ENCODE peak calls at places on chromosomes 4 and X, in six cellular contexts. G, D, E, X, S and C are unnamed samples.

GRCh38 chr4:61200195-61200990 is at the start of gene ADGRL3:
- DNase-seq in G (peak), D (no peak), E (peak), X (peak), S (no peak), C (no peak)

GRCh38 chrX:41468647-41469323 is 21.6 kb downstream of the NYX start:
- DNase-seq in G (no peak), X (no peak), E (no peak), D (no peak), S (no peak), C (no peak)

GRCh38 chrX:151801980-151802379 is 67.4 kb downstream of the CNGA2 start:
- DNase-seq in G (peak), X (peak), D (no peak), S (no peak), E (no peak), C (no peak)

GRCh38 chr4:148813289-148813688 is 371.1 kb upstream of the NR3C2 start:
- DNase-seq in D (no peak), G (no peak), E (no peak), S (no peak), X (no peak), C (no peak)

GRCh38 chr4:128668566-128668965 is 140.9 kb upstream of the JADE1 start:
- DNase-seq in D (no peak), S (no peak), X (no peak), G (no peak), E (no peak), C (no peak)

GRCh38 chr4:113064244-113064643 is 14.8 kb downstream of the ANK2 start:
- DNase-seq in S (no peak), E (no peak), G (no peak), D (no peak), X (no peak), C (no peak)

GRCh38 chr4:86461849-86462248 is 102.0 kb upstream of the MAPK10 start:
- DNase-seq in S (no peak), G (no peak), D (no peak), X (no peak), E (no peak), C (no peak)

GRCh38 chrX:14508025-14508690 is 21.2 kb upstream of the GLRA2 start:
- DNase-seq in G (no peak), X (no peak), S (no peak), E (no peak), D (no peak), C (no peak)

GRCh38 chr4:182764137-182764536 is 153.0 kb downstream of the DCTD start:
- DNase-seq in X (peak), E (no peak), D (no peak), G (no peak), S (no peak), C (no peak)

GRCh38 chr4:41148292-41148691 is 66.0 kb downstream of the APBB2 start:
- DNase-seq in D (no peak), X (peak), E (no peak), S (no peak), G (no peak), C (no peak)

GRCh38 chr4:168098257-168098717 is 6.0 kb downstream of the ANXA10 start:
- DNase-seq in S (no peak), X (peak), D (no peak), G (no peak), E (no peak), C (no peak)

GRCh38 chr4:122007016-122007415 is 55.2 kb upstream of the TRPC3 start:
- DNase-seq in S (no peak), E (no peak), G (no peak), D (no peak), X (no peak), C (no peak)

GRCh38 chr4:8388471-8388870 is 52.1 kb downstream of the ACOX3 start:
- DNase-seq in X (no peak), D (no peak), E (no peak), G (no peak), S (no peak), C (no peak)

GRCh38 chr4:90317785-90318184 is 190.6 kb downstream of the CCSER1 start:
- DNase-seq in G (no peak), D (no peak), X (peak), S (no peak), E (no peak), C (no peak)

GRCh38 chr4:73019462-73020047 is 50.0 kb downstream of the COX18 start:
- DNase-seq in X (peak), E (no peak), S (no peak), D (no peak), G (peak), C (no peak)

GRCh38 chrX:68978211-68978780 is 149.5 kb downstream of the EFNB1 start:
- DNase-seq in E (no peak), X (peak), S (no peak), D (no peak), G (no peak), C (no peak)

GRCh38 chr4:13559414-13559813 is 15.1 kb upstream of the NKX3-2 start:
- DNase-seq in X (peak), S (no peak), E (no peak), D (no peak), G (no peak), C (no peak)

GRCh38 chr4:161696957-161697356 is 466.8 kb downstream of the FSTL5 start:
- DNase-seq in E (no peak), S (no peak), X (no peak), G (no peak), D (no peak), C (no peak)

GRCh38 chrX:115560211-115560977 is 580 bp upstream of the PLS3 start:
- DNase-seq in X (peak), G (peak), D (no peak), S (no peak), E (no peak), C (peak)

GRCh38 chrX:38754102-38754790 is 47.0 kb upstream of the MID1IP1 start:
- DNase-seq in G (peak), E (no peak), D (no peak), S (peak), X (peak), C (no peak)

GRCh38 chrX:15985937-15986336 is 131.3 kb upstream of the AP1S2 start:
- DNase-seq in D (no peak), X (peak), G (no peak), S (no peak), E (no peak), C (no peak)

GRCh38 chrX:24838624-24839023 is 144.9 kb downstream of the POLA1 start:
- DNase-seq in S (no peak), G (peak), X (peak), E (no peak), D (no peak), C (no peak)

GRCh38 chr4:48093949-48094550 is 40.0 kb downstream of the TXK start:
- DNase-seq in E (no peak), X (peak), D (no peak), G (peak), S (no peak), C (no peak)

GRCh38 chrX:50327235-50327634 is 122.7 kb downstream of the CCNB3 start:
- DNase-seq in G (no peak), E (no peak), S (no peak), D (no peak), X (no peak), C (no peak)

GRCh38 chrX:1462596-1463251 is 10.0 kb upstream of the ASMTL start:
- DNase-seq in E (no peak), G (peak), D (peak), S (no peak), X (peak), C (no peak)

GRCh38 chr4:147599764-147600163 is 17.4 kb upstream of the TMEM184C start:
- DNase-seq in D (no peak), G (no peak), X (peak), E (no peak), S (no peak), C (no peak)

GRCh38 chr4:185467101-185467500 is 4.4 kb downstream of the CCDC110 start:
- DNase-seq in E (no peak), X (no peak), D (no peak), G (no peak), S (no peak), C (no peak)

GRCh38 chrX:1205681-1206611 is 6.5 kb downstream of the CRLF2 start:
- DNase-seq in E (no peak), G (peak), S (no peak), D (no peak), X (peak), C (no peak)

GRCh38 chr4:151700566-151701316 is 60.1 kb downstream of the GATB start:
- DNase-seq in E (no peak), X (no peak), D (no peak), S (no peak), G (no peak), C (no peak)

GRCh38 chrX:118644378-118644777 is 83.0 kb upstream of the IL13RA1 start:
- DNase-seq in E (no peak), G (peak), D (no peak), S (no peak), X (peak), C (no peak)

GRCh38 chrX:32408389-32408788 is 803.0 kb downstream of the DMD start:
- DNase-seq in S (no peak), G (peak), X (no peak), D (no peak), E (no peak), C (no peak)

GRCh38 chr4:7186081-7186480 is 6.3 kb upstream of the SORCS2 start:
- DNase-seq in X (no peak), E (no peak), G (peak), D (no peak), S (no peak), C (no peak)

GRCh38 chrX:150092549-150092948 is 154.3 kb upstream of the EOLA2 start:
- DNase-seq in D (no peak), S (no peak), G (no peak), E (no peak), X (no peak), C (peak)

GRCh38 chr4:41751325-41752061 is 3.0 kb upstream of the PHOX2B start:
- DNase-seq in E (no peak), X (no peak), S (no peak), G (no peak), D (no peak), C (peak)

GRCh38 chrX:9352683-9353430 is 112.0 kb upstream of the TBL1X start:
- DNase-seq in X (peak), S (peak), G (peak), D (no peak), E (no peak), C (peak)

GRCh38 chr4:122707503-122707902 is 25.0 kb upstream of the BBS12 start:
- DNase-seq in G (no peak), S (no peak), D (no peak), E (no peak), X (no peak), C (no peak)

GRCh38 chrX:100413231-100413630 is 3.2 kb upstream of the PCDH19 start:
- DNase-seq in X (peak), S (no peak), E (no peak), D (no peak), G (peak), C (no peak)

GRCh38 chr4:8582436-8582835 is 2.2 kb downstream of the GPR78 start:
- DNase-seq in S (no peak), X (no peak), G (no peak), E (no peak), D (no peak), C (no peak)